ENCODE peak calls at places on chromosomes 6 and 20, in four cellular contexts. B is H9, T is H1, Z is mesendoderm. G is an unnamed sample.
A peak's percentile ranks its signal among the peaks of the same experiment; 100 is the strongest.

GRCh38 chr6:90497411-90497810 is 89.5 kb downstream of the MAP3K7 start:
- DNase-seq in B (no peak), T (no peak), Z (no peak), G (no peak)

GRCh38 chr20:39081255-39081654 is 119.1 kb downstream of the DHX35 start:
- DNase-seq in T (peak; percentile 94), B (peak; percentile 77), Z (peak; percentile 78), G (peak; percentile 75)

GRCh38 chr6:95413789-95414188 is 163.5 kb upstream of the MANEA start:
- DNase-seq in B (no peak), Z (peak; percentile 19), T (no peak), G (no peak)

GRCh38 chr6:152583888-152584287 is 53.3 kb downstream of the SYNE1 start:
- DNase-seq in Z (no peak), B (no peak), T (no peak), G (no peak)

GRCh38 chr6:35050291-35050987 is 90.7 kb downstream of the TCP11 start:
- DNase-seq in T (no peak), Z (no peak), B (no peak), G (no peak)

GRCh38 chr20:56483970-56484369 is 15.5 kb downstream of the RTF2 start:
- DNase-seq in T (no peak), Z (no peak), B (no peak), G (no peak)

GRCh38 chr6:160024152-160024551 is 55.3 kb downstream of the IGF2R start:
- DNase-seq in B (no peak), Z (no peak), T (no peak), G (no peak)

GRCh38 chr6:129314575-129314974 is 395.4 kb downstream of the ARHGAP18 start:
- DNase-seq in T (no peak), B (no peak), Z (no peak), G (no peak)

GRCh38 chr20:4167261-4168004 is 152.1 kb upstream of the RNF24 start:
- DNase-seq in Z (no peak), B (peak; percentile 66), T (peak; percentile 60), G (no peak)

GRCh38 chr6:83031689-83032088 is 34.0 kb downstream of the UBE3D start:
- DNase-seq in Z (peak; percentile 20), T (no peak), B (no peak), G (no peak)

GRCh38 chr6:163177892-163178420 is 236.6 kb upstream of the QKI start:
- DNase-seq in T (no peak), Z (no peak), B (no peak), G (no peak)

GRCh38 chr6:3228046-3228671 is 706 bp upstream of the TUBB2B start:
- DNase-seq in Z (peak; percentile 89), B (peak; percentile 94), T (peak; percentile 89), G (no peak)

GRCh38 chr20:11891827-11892521 is 25.7 kb upstream of the BTBD3 start:
- DNase-seq in T (peak; percentile 77), Z (peak; percentile 96), B (peak; percentile 80), G (peak; percentile 62)

GRCh38 chr6:161168281-161168891 is 105.5 kb downstream of the AGPAT4 start:
- DNase-seq in B (peak; percentile 45), Z (peak; percentile 95), T (no peak), G (peak; percentile 99)

GRCh38 chr6:130019796-130020105 is 1.4 kb downstream of the L3MBTL3 start:
- DNase-seq in B (no peak), Z (peak; percentile 14), T (no peak), G (no peak)

GRCh38 chr20:33279261-33279910 is 3.6 kb upstream of the BPIFB1 start:
- DNase-seq in Z (no peak), T (no peak), B (no peak), G (no peak)

GRCh38 chr20:57205625-57206219 is 60.7 kb downstream of the BMP7 start:
- DNase-seq in B (no peak), T (no peak), Z (no peak), G (peak; percentile 77)

GRCh38 chr20:59032713-59033059 is 551 bp upstream of the ATP5F1E start:
- DNase-seq in B (no peak), T (no peak), Z (peak; percentile 83), G (peak; percentile 27)

GRCh38 chr6:9039258-9039657 is 603.9 kb upstream of the SLC35B3 start:
- DNase-seq in T (no peak), Z (peak; percentile 21), B (no peak), G (no peak)

GRCh38 chr6:133185731-133186130 is 55.4 kb upstream of the EYA4 start:
- DNase-seq in T (no peak), Z (no peak), B (no peak), G (no peak)

GRCh38 chr6:156854466-156855161 is 77.4 kb downstream of the ARID1B start:
- DNase-seq in T (no peak), B (no peak), Z (no peak), G (no peak)

GRCh38 chr6:43129434-43130194 is 41.5 kb upstream of the SRF start:
- DNase-seq in T (peak; percentile 63), B (no peak), Z (peak; percentile 71), G (peak; percentile 35)

GRCh38 chr20:38076548-38076947 is 43.0 kb downstream of the RPRD1B start:
- DNase-seq in Z (peak; percentile 35), B (no peak), T (no peak), G (no peak)

GRCh38 chr20:50838707-50839385 is 44.0 kb downstream of the BCAS4 start:
- DNase-seq in Z (no peak), B (no peak), T (no peak), G (no peak)

GRCh38 chr6:156526081-156526480 is 251.1 kb upstream of the ARID1B start:
- DNase-seq in B (no peak), T (no peak), Z (no peak), G (no peak)

GRCh38 chr20:57753332-57754164 is 43.7 kb upstream of the PMEPA1 start:
- DNase-seq in B (no peak), T (no peak), Z (no peak), G (no peak)

GRCh38 chr20:57999465-58000111 is 228.9 kb downstream of the ANKRD60 start:
- DNase-seq in Z (peak; percentile 3), B (no peak), T (peak; percentile 54), G (no peak)

GRCh38 chr6:34223381-34223963 is 13.2 kb upstream of the HMGA1 start:
- DNase-seq in T (peak; percentile 80), B (no peak), Z (no peak), G (no peak)

GRCh38 chr20:11432407-11432806 is 485.3 kb upstream of the BTBD3 start:
- DNase-seq in T (no peak), B (no peak), Z (no peak), G (peak; percentile 95)

GRCh38 chr6:43297644-43298564 is at the start of gene SLC22A7:
- DNase-seq in Z (no peak), T (no peak), B (no peak), G (no peak)

GRCh38 chr6:62328607-62329006 is 42.6 kb upstream of the KHDRBS2 start:
- DNase-seq in T (no peak), Z (no peak), B (no peak), G (no peak)

GRCh38 chr6:24391756-24392405 is 10.9 kb upstream of the MRS2 start:
- DNase-seq in Z (no peak), T (no peak), B (no peak), G (no peak)

GRCh38 chr20:47821481-47822100 is 36.3 kb upstream of the SULF2 start:
- DNase-seq in B (no peak), Z (peak; percentile 55), T (no peak), G (no peak)

GRCh38 chr6:45132059-45132458 is 196.1 kb upstream of the RUNX2 start:
- DNase-seq in T (no peak), Z (no peak), B (no peak), G (no peak)

GRCh38 chr6:7246401-7247178 is 66.4 kb downstream of the SSR1 start:
- DNase-seq in Z (no peak), T (peak; percentile 79), B (peak; percentile 79), G (no peak)

GRCh38 chr6:7249391-7249790 is 63.6 kb downstream of the SSR1 start:
- DNase-seq in T (no peak), Z (no peak), B (no peak), G (peak; percentile 16)

GRCh38 chr6:7245668-7246393 is 67.2 kb downstream of the SSR1 start:
- DNase-seq in Z (no peak), T (no peak), B (no peak), G (no peak)

GRCh38 chr6:7247179-7247456 is 65.9 kb downstream of the SSR1 start:
- DNase-seq in Z (no peak), B (no peak), T (no peak), G (no peak)

GRCh38 chr6:7247828-7248227 is 65.2 kb downstream of the SSR1 start:
- DNase-seq in B (no peak), T (no peak), Z (no peak), G (no peak)
- H3K9ac ChIP-seq in B (no peak overlapping the region), T (no peak overlapping the region), Z (no peak overlapping the region), G (no peak overlapping the region)

GRCh38 chr6:149076355-149076734 is 241.2 kb upstream of the TAB2 start:
- DNase-seq in T (no peak), Z (no peak), B (no peak), G (no peak)
- H3K4me2 ChIP-seq in T (no peak overlapping the region), Z (no peak overlapping the region), B (no peak overlapping the region), G (no peak overlapping the region)

DNA sequence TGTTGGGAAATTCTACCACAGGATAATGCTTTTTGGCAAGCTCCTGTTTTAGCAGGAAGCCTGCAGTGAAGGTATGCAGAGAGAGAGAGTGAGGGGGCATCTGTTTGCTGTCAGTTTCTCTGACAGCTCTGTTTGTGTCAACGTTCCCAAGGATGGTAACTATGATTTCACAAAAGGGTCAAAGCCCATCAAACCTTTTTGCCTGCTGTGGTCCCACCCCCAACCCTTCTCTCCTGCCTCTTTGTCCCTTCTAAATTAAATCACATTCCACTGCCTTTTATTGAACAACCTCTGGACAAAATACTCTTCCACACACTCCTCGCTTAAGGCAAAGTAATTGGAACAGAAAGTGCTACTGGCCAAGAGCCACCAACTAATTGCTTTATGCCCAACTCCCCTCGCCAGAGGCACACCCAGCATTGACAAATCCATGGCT is 128.3 kb downstream of the TSHZ2 start:
- DNase-seq in B (no peak), Z (no peak), T (no peak), G (no peak)
- H4K5ac ChIP-seq in B (no peak overlapping the region), Z (no peak overlapping the region), T (no peak overlapping the region), G (no peak overlapping the region)

GRCh38 chr6:4370066-4370465 is 234.7 kb upstream of the ECI2 start:
- DNase-seq in B (no peak), Z (peak; percentile 19), T (no peak), G (peak; percentile 98)
- H3K9ac ChIP-seq in B (no peak overlapping the region), Z (no peak overlapping the region), T (no peak overlapping the region), G (no peak overlapping the region)

GRCh38 chr6:54419885-54420284 is 111.6 kb downstream of the TINAG start:
- DNase-seq in Z (no peak), B (no peak), T (no peak), G (peak; percentile 96)
- H3K4me2 ChIP-seq in Z (no peak overlapping the region), B (no peak overlapping the region), T (no peak overlapping the region), G (peak overlapping the region; percentile 28)